ENCODE peak calls at places on chromosome 1, in seven cellular contexts. One of them, this sample, is unnamed.

GRCh38 chr1:74673351-74674111 is at the start of gene ERICH3:
- DNase-seq in GM12865: peak; percentile 3
- DNase-seq in mucosa of descending colon: peak; percentile 16
- DNase-seq in upper lobe of left lung: no peak
- DNase-seq in fibroblast of mammary gland: peak; percentile 26
- DNase-seq in kidney epithelial cell: no peak
- DNase-seq in AG04450: no peak
- DNase-seq in this sample: no peak

GRCh38 chr1:119006406-119007279 is 18.5 kb upstream of the TBX15 start:
- DNase-seq in mucosa of descending colon: no peak
- DNase-seq in GM12865: no peak
- DNase-seq in AG04450: no peak
- DNase-seq in upper lobe of left lung: no peak
- DNase-seq in kidney epithelial cell: no peak
- DNase-seq in fibroblast of mammary gland: no peak
- DNase-seq in this sample: no peak

GRCh38 chr1:247401310-247402098 is 14.5 kb upstream of the NLRP3 start:
- DNase-seq in AG04450: no peak
- DNase-seq in mucosa of descending colon: peak; percentile 44
- DNase-seq in GM12865: no peak
- DNase-seq in fibroblast of mammary gland: no peak
- DNase-seq in upper lobe of left lung: peak; percentile 46
- DNase-seq in kidney epithelial cell: no peak
- DNase-seq in this sample: no peak

GRCh38 chr1:199742547-199742946 is 285.0 kb upstream of the NR5A2 start:
- DNase-seq in AG04450: peak; percentile 72
- DNase-seq in GM12865: no peak
- DNase-seq in mucosa of descending colon: no peak
- DNase-seq in kidney epithelial cell: peak; percentile 93
- DNase-seq in upper lobe of left lung: peak; percentile 36
- DNase-seq in fibroblast of mammary gland: peak; percentile 94
- DNase-seq in this sample: no peak

GRCh38 chr1:84504580-84505021 is 1.6 kb upstream of the SPATA1 start:
- DNase-seq in GM12865: peak; percentile 38
- DNase-seq in mucosa of descending colon: no peak
- DNase-seq in upper lobe of left lung: no peak
- DNase-seq in AG04450: peak; percentile 38
- DNase-seq in kidney epithelial cell: no peak
- DNase-seq in fibroblast of mammary gland: peak; percentile 79
- DNase-seq in this sample: no peak

GRCh38 chr1:118147542-118147941 is 37.5 kb downstream of the SPAG17 start:
- DNase-seq in GM12865: no peak
- DNase-seq in mucosa of descending colon: no peak
- DNase-seq in AG04450: peak; percentile 66
- DNase-seq in fibroblast of mammary gland: peak; percentile 66
- DNase-seq in kidney epithelial cell: peak; percentile 29
- DNase-seq in upper lobe of left lung: no peak
- DNase-seq in this sample: no peak

GRCh38 chr1:44318097-44319088 is 36.7 kb downstream of the ERI3 start:
- DNase-seq in upper lobe of left lung: peak; percentile 24
- DNase-seq in mucosa of descending colon: no peak
- DNase-seq in GM12865: peak; percentile 40
- DNase-seq in fibroblast of mammary gland: peak; percentile 43
- DNase-seq in AG04450: peak; percentile 7
- DNase-seq in kidney epithelial cell: no peak
- DNase-seq in this sample: no peak

GRCh38 chr1:153525088-153525713 is 10.6 kb downstream of the S100A6 start:
- DNase-seq in fibroblast of mammary gland: peak; percentile 68
- DNase-seq in upper lobe of left lung: no peak
- DNase-seq in mucosa of descending colon: peak; percentile 19
- DNase-seq in kidney epithelial cell: no peak
- DNase-seq in GM12865: no peak
- DNase-seq in AG04450: no peak
- DNase-seq in this sample: no peak

GRCh38 chr1:181255270-181255929 is 166.9 kb downstream of the IER5 start:
- DNase-seq in upper lobe of left lung: peak; percentile 80
- DNase-seq in kidney epithelial cell: peak; percentile 78
- DNase-seq in AG04450: peak; percentile 94
- DNase-seq in GM12865: no peak
- DNase-seq in fibroblast of mammary gland: peak; percentile 100
- DNase-seq in mucosa of descending colon: no peak
- DNase-seq in this sample: no peak

GRCh38 chr1:9825101-9826074 is 1.6 kb upstream of the CLSTN1 start:
- DNase-seq in kidney epithelial cell: peak; percentile 90
- DNase-seq in mucosa of descending colon: peak; percentile 87
- DNase-seq in upper lobe of left lung: peak; percentile 74
- DNase-seq in fibroblast of mammary gland: peak; percentile 58
- DNase-seq in AG04450: no peak
- DNase-seq in GM12865: peak; percentile 58
- DNase-seq in this sample: peak; percentile 82

GRCh38 chr1:153775432-153776311 is 465 bp downstream of the SLC27A3 start:
- DNase-seq in GM12865: peak; percentile 86
- DNase-seq in AG04450: no peak
- DNase-seq in mucosa of descending colon: peak; percentile 85
- DNase-seq in kidney epithelial cell: no peak
- DNase-seq in upper lobe of left lung: peak; percentile 86
- DNase-seq in fibroblast of mammary gland: peak; percentile 58
- DNase-seq in this sample: peak; percentile 77

GRCh38 chr1:211355873-211356272 is 29.2 kb downstream of the TRAF5 start:
- DNase-seq in GM12865: no peak
- DNase-seq in mucosa of descending colon: no peak
- DNase-seq in upper lobe of left lung: no peak
- DNase-seq in AG04450: no peak
- DNase-seq in kidney epithelial cell: no peak
- DNase-seq in fibroblast of mammary gland: no peak
- DNase-seq in this sample: no peak

GRCh38 chr1:230243583-230244377 is 176.7 kb downstream of the GALNT2 start:
- DNase-seq in upper lobe of left lung: no peak
- DNase-seq in AG04450: no peak
- DNase-seq in kidney epithelial cell: no peak
- DNase-seq in mucosa of descending colon: no peak
- DNase-seq in GM12865: no peak
- DNase-seq in fibroblast of mammary gland: peak; percentile 58
- DNase-seq in this sample: no peak

GRCh38 chr1:245881767-245882391 is 625.2 kb downstream of the SMYD3 start:
- DNase-seq in upper lobe of left lung: no peak
- DNase-seq in GM12865: no peak
- DNase-seq in mucosa of descending colon: no peak
- DNase-seq in fibroblast of mammary gland: no peak
- DNase-seq in AG04450: no peak
- DNase-seq in kidney epithelial cell: no peak
- DNase-seq in this sample: no peak

GRCh38 chr1:9755441-9755995 is 68.2 kb downstream of the CLSTN1 start:
- DNase-seq in fibroblast of mammary gland: no peak
- DNase-seq in upper lobe of left lung: no peak
- DNase-seq in AG04450: no peak
- DNase-seq in kidney epithelial cell: no peak
- DNase-seq in mucosa of descending colon: no peak
- DNase-seq in GM12865: no peak
- DNase-seq in this sample: no peak

GRCh38 chr1:42971848-42972291 is 13.2 kb upstream of the SLC2A1 start:
- DNase-seq in AG04450: peak; percentile 78
- DNase-seq in GM12865: no peak
- DNase-seq in kidney epithelial cell: no peak
- DNase-seq in upper lobe of left lung: no peak
- DNase-seq in fibroblast of mammary gland: peak; percentile 88
- DNase-seq in mucosa of descending colon: peak; percentile 73
- DNase-seq in this sample: no peak

GRCh38 chr1:19327301-19327700 is 15.2 kb downstream of the SLC66A1 start:
- DNase-seq in AG04450: no peak
- DNase-seq in mucosa of descending colon: no peak
- DNase-seq in kidney epithelial cell: no peak
- DNase-seq in upper lobe of left lung: no peak
- DNase-seq in GM12865: no peak
- DNase-seq in fibroblast of mammary gland: no peak
- DNase-seq in this sample: no peak

GRCh38 chr1:5834477-5835178 is 157.6 kb downstream of the NPHP4 start:
- DNase-seq in AG04450: no peak
- DNase-seq in fibroblast of mammary gland: no peak
- DNase-seq in GM12865: no peak
- DNase-seq in upper lobe of left lung: no peak
- DNase-seq in mucosa of descending colon: no peak
- DNase-seq in kidney epithelial cell: no peak
- DNase-seq in this sample: no peak

GRCh38 chr1:32394890-32395415 is 712 bp upstream of the BSDC1 start:
- DNase-seq in GM12865: no peak
- DNase-seq in kidney epithelial cell: no peak
- DNase-seq in AG04450: no peak
- DNase-seq in fibroblast of mammary gland: peak; percentile 20
- DNase-seq in mucosa of descending colon: no peak
- DNase-seq in upper lobe of left lung: no peak
- DNase-seq in this sample: no peak

GRCh38 chr1:18539171-18539570 is 58.4 kb downstream of the KLHDC7A start:
- DNase-seq in GM12865: no peak
- DNase-seq in upper lobe of left lung: peak; percentile 89
- DNase-seq in AG04450: no peak
- DNase-seq in mucosa of descending colon: no peak
- DNase-seq in fibroblast of mammary gland: no peak
- DNase-seq in kidney epithelial cell: no peak
- DNase-seq in this sample: peak; percentile 81

GRCh38 chr1:39671793-39672550 is at the start of gene NT5C1A:
- DNase-seq in mucosa of descending colon: peak; percentile 29
- DNase-seq in AG04450: no peak
- DNase-seq in fibroblast of mammary gland: no peak
- DNase-seq in kidney epithelial cell: no peak
- DNase-seq in upper lobe of left lung: no peak
- DNase-seq in GM12865: peak; percentile 45
- DNase-seq in this sample: peak; percentile 27

GRCh38 chr1:155173478-155174333 is at the start of gene TRIM46:
- DNase-seq in kidney epithelial cell: no peak
- DNase-seq in fibroblast of mammary gland: peak; percentile 36
- DNase-seq in AG04450: no peak
- DNase-seq in upper lobe of left lung: no peak
- DNase-seq in mucosa of descending colon: peak; percentile 61
- DNase-seq in GM12865: peak; percentile 54
- DNase-seq in this sample: peak; percentile 25

GRCh38 chr1:204382714-204383083 is 23.0 kb upstream of the PLEKHA6 start:
- DNase-seq in AG04450: no peak
- DNase-seq in kidney epithelial cell: no peak
- DNase-seq in upper lobe of left lung: no peak
- DNase-seq in GM12865: no peak
- DNase-seq in fibroblast of mammary gland: no peak
- DNase-seq in mucosa of descending colon: no peak
- DNase-seq in this sample: no peak
- H3K4me3 ChIP-seq in AG04450: no peak overlapping the region
- H3K4me3 ChIP-seq in kidney epithelial cell: no peak overlapping the region
- H3K4me3 ChIP-seq in upper lobe of left lung: peak overlapping the region; percentile 31
- H3K4me3 ChIP-seq in GM12865: no peak overlapping the region
- H3K4me3 ChIP-seq in fibroblast of mammary gland: no peak overlapping the region
- H3K4me3 ChIP-seq in mucosa of descending colon: no peak overlapping the region
- H3K4me3 ChIP-seq in this sample: no peak overlapping the region

GRCh38 chr1:67833595-67833926 is 294 bp upstream of the GNG12 start:
- DNase-seq in mucosa of descending colon: no peak
- DNase-seq in kidney epithelial cell: no peak
- DNase-seq in fibroblast of mammary gland: peak; percentile 73
- DNase-seq in AG04450: no peak
- DNase-seq in GM12865: no peak
- DNase-seq in upper lobe of left lung: no peak
- DNase-seq in this sample: no peak
- H3K4me3 ChIP-seq in mucosa of descending colon: peak overlapping the region; percentile 81
- H3K4me3 ChIP-seq in kidney epithelial cell: peak overlapping the region; percentile 92
- H3K4me3 ChIP-seq in fibroblast of mammary gland: peak overlapping the region; percentile 85
- H3K4me3 ChIP-seq in AG04450: peak overlapping the region; percentile 83
- H3K4me3 ChIP-seq in GM12865: no peak overlapping the region
- H3K4me3 ChIP-seq in upper lobe of left lung: peak overlapping the region; percentile 82
- H3K4me3 ChIP-seq in this sample: peak overlapping the region; percentile 71

DNA sequence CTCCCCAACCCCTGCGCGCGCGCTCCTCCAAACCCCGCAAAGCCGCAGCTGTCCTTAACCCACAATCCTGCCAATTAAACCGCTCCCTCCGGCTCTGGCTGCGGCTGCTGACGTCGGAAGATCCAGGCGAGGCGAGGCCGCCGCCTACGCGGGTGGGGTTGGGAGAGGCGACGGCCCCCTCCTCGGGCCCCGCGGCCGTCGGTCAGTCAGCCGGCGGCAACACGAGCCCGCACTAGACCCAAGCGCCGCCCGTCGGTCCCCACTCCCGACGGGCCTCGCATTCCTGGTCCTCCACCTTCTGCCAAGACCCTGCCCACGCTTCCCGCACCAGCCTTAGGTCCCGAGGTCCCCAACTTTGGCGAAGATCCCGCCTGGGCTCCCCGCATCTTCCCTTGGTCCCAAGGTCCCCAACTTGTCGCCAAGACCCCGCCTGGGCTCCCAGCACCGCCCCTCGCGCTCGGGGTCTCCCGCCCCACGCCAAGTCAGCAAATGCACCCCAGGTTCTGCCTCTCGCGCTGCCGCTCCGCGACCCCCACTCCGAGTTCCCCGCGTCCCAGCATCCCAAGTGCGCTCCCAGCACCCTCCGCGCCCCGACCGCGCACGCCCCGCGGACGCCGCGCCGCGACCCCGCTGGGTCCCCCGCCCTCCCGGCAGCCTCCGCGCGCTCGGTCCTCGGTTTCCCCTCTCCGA is 75.5 kb downstream of the VWA5B1 start:
- DNase-seq in fibroblast of mammary gland: peak; percentile 41
- DNase-seq in GM12865: no peak
- DNase-seq in upper lobe of left lung: no peak
- DNase-seq in kidney epithelial cell: no peak
- DNase-seq in AG04450: no peak
- DNase-seq in mucosa of descending colon: peak; percentile 77
- DNase-seq in this sample: no peak
- H3K4me3 ChIP-seq in fibroblast of mammary gland: peak overlapping the region; percentile 12
- H3K4me3 ChIP-seq in GM12865: no peak overlapping the region
- H3K4me3 ChIP-seq in upper lobe of left lung: peak overlapping the region; percentile 28
- H3K4me3 ChIP-seq in kidney epithelial cell: no peak overlapping the region
- H3K4me3 ChIP-seq in AG04450: peak overlapping the region; percentile 37
- H3K4me3 ChIP-seq in mucosa of descending colon: no peak overlapping the region
- H3K4me3 ChIP-seq in this sample: peak overlapping the region; percentile 28

GRCh38 chr1:167752219-167752985 is 30.6 kb downstream of the MPZL1 start:
- DNase-seq in AG04450: no peak
- DNase-seq in kidney epithelial cell: no peak
- DNase-seq in GM12865: peak; percentile 11
- DNase-seq in upper lobe of left lung: no peak
- DNase-seq in mucosa of descending colon: no peak
- DNase-seq in fibroblast of mammary gland: peak; percentile 65
- DNase-seq in this sample: no peak
- H3K4me3 ChIP-seq in AG04450: no peak overlapping the region
- H3K4me3 ChIP-seq in kidney epithelial cell: no peak overlapping the region
- H3K4me3 ChIP-seq in GM12865: peak overlapping the region; percentile 49
- H3K4me3 ChIP-seq in upper lobe of left lung: no peak overlapping the region
- H3K4me3 ChIP-seq in mucosa of descending colon: no peak overlapping the region
- H3K4me3 ChIP-seq in fibroblast of mammary gland: no peak overlapping the region
- H3K4me3 ChIP-seq in this sample: no peak overlapping the region

DNA sequence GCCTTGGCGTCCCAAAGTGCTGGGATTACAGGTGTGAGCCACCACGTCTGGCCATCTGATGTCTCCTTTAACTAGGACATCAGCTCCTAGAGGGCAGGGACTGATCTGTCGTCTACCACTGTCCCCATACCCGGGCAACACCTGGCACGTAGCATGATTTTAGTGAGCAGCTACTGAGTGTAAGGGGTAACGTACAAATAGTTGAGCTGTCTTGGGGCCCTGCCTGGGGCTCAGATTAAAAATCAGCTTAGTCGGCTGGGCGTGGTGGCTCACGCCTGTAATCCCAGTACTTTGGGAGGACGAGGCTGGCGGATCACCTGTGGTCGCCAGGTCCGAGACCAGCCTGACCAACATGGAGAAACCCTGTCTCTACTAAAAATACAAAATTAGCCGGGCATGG is 1.8 kb downstream of the SRM start:
- DNase-seq in upper lobe of left lung: no peak
- DNase-seq in fibroblast of mammary gland: no peak
- DNase-seq in GM12865: no peak
- DNase-seq in mucosa of descending colon: no peak
- DNase-seq in kidney epithelial cell: no peak
- DNase-seq in AG04450: no peak
- DNase-seq in this sample: no peak
- H3K4me3 ChIP-seq in upper lobe of left lung: no peak overlapping the region
- H3K4me3 ChIP-seq in fibroblast of mammary gland: peak overlapping the region; percentile 4
- H3K4me3 ChIP-seq in GM12865: no peak overlapping the region
- H3K4me3 ChIP-seq in mucosa of descending colon: no peak overlapping the region
- H3K4me3 ChIP-seq in kidney epithelial cell: no peak overlapping the region
- H3K4me3 ChIP-seq in AG04450: no peak overlapping the region
- H3K4me3 ChIP-seq in this sample: no peak overlapping the region

This sample was measured in stomach.